ENCODE peak calls at places on chromosomes 11 and 22, in ten cellular contexts. K is heart right ventricle, Z is right atrium auricular region, I is IMR-90, O is psoas muscle, W is A549, C is ascending aorta, A is right lobe of liver, L is lower lobe of right lung, S is endothelial cell of umbilical vein. T is an unnamed sample.

GRCh38 chr11:57778318-57779037 is 16.9 kb downstream of the CTNND1 start:
- DNase-seq in A (peak), C (no peak), W (peak), Z (peak), I (peak), O (peak), L (peak), S (peak), K (peak), T (peak)

GRCh38 chr11:130849215-130849568 is 67.1 kb downstream of the SNX19 start:
- DNase-seq in W (no peak), Z (no peak), O (no peak), A (no peak), K (no peak), L (no peak), I (peak), S (no peak), C (no peak), T (no peak)

GRCh38 chr22:49195636-49196035 is 632.0 kb downstream of the BRD1 start:
- DNase-seq in A (no peak), O (no peak), I (no peak), L (no peak), C (no peak), S (no peak), K (no peak), W (no peak), Z (no peak), T (no peak)

GRCh38 chr22:50157976-50158375 is 12.6 kb upstream of the PANX2 start:
- DNase-seq in S (no peak), C (no peak), I (no peak), A (no peak), W (no peak), Z (no peak), O (no peak), L (peak), K (no peak), T (no peak)

GRCh38 chr22:47325249-47325648 is 562.8 kb downstream of the TBC1D22A start:
- DNase-seq in A (no peak), I (no peak), S (no peak), W (no peak), O (no peak), L (no peak), Z (peak), K (no peak), C (no peak), T (no peak)

GRCh38 chr11:120243221-120243620 is 3.3 kb downstream of the POU2F3 start:
- DNase-seq in Z (no peak), I (no peak), S (no peak), A (no peak), L (no peak), K (no peak), W (no peak), O (no peak), C (no peak), T (no peak)

GRCh38 chr11:102347526-102348331 is 715 bp downstream of the BIRC2 start:
- DNase-seq in A (no peak), O (no peak), W (peak), I (peak), S (peak), K (no peak), Z (no peak), L (no peak), C (no peak), T (no peak)

GRCh38 chr11:69355346-69355940 is 61.5 kb downstream of the MYEOV start:
- DNase-seq in L (peak), K (no peak), Z (peak), A (peak), C (no peak), W (no peak), I (no peak), O (no peak), S (no peak), T (no peak)

GRCh38 chr22:29623553-29624169 is 20.2 kb downstream of the NF2 start:
- DNase-seq in K (no peak), L (no peak), S (peak), W (no peak), C (no peak), Z (no peak), A (no peak), O (no peak), I (no peak), T (no peak)

GRCh38 chr11:60987577-60988277 is 16.2 kb downstream of the CD6 start:
- DNase-seq in K (no peak), C (no peak), L (no peak), I (no peak), Z (no peak), W (no peak), S (no peak), A (no peak), O (no peak), T (no peak)

GRCh38 chr11:70141490-70142014 is 61.5 kb upstream of the FADD start:
- DNase-seq in I (no peak), S (no peak), L (no peak), K (peak), A (no peak), O (no peak), W (no peak), Z (no peak), C (no peak), T (no peak)

GRCh38 chr11:47391077-47391583 is 12.8 kb upstream of the SPI1 start:
- DNase-seq in A (no peak), L (peak), Z (peak), O (no peak), K (no peak), W (no peak), S (no peak), I (no peak), C (no peak), T (no peak)

GRCh38 chr11:30635401-30635989 is 49.3 kb upstream of the MPPED2 start:
- DNase-seq in O (peak), Z (no peak), A (no peak), I (peak), K (peak), W (no peak), L (no peak), C (no peak), S (peak), T (no peak)

GRCh38 chr11:64342869-64343739 is 3.1 kb downstream of the CCDC88B start:
- DNase-seq in Z (no peak), O (peak), S (no peak), K (no peak), I (no peak), A (no peak), L (no peak), C (no peak), W (no peak), T (peak)

GRCh38 chr11:57792060-57792541 is 30.5 kb downstream of the CTNND1 start:
- DNase-seq in L (peak), S (peak), Z (peak), C (peak), O (peak), K (peak), I (peak), A (peak), W (no peak), T (no peak)

GRCh38 chr22:50314455-50315288 is 7.2 kb upstream of the PLXNB2 start:
- DNase-seq in W (no peak), I (no peak), S (no peak), Z (no peak), L (peak), K (no peak), O (no peak), A (peak), C (no peak), T (no peak)

GRCh38 chr11:46607516-46607915 is 9.5 kb downstream of the HARBI1 start:
- DNase-seq in A (no peak), O (no peak), Z (no peak), S (no peak), L (no peak), K (no peak), I (no peak), W (no peak), C (no peak), T (no peak)

GRCh38 chr11:109629734-109630133 is 207.7 kb downstream of the C11orf87 start:
- DNase-seq in L (no peak), A (no peak), C (no peak), W (no peak), I (no peak), K (no peak), O (no peak), S (no peak), Z (no peak), T (no peak)

GRCh38 chr11:120231963-120232362 is 8.0 kb upstream of the POU2F3 start:
- DNase-seq in W (no peak), I (no peak), C (no peak), O (peak), L (no peak), Z (no peak), A (no peak), S (no peak), K (no peak), T (no peak)

GRCh38 chr22:50216684-50217520 is 16.1 kb downstream of the SELENOO start:
- DNase-seq in S (no peak), A (peak), I (no peak), O (peak), C (no peak), W (no peak), Z (no peak), K (no peak), L (peak), T (no peak)

GRCh38 chr11:66328036-66328306 is 8.3 kb downstream of the RIN1 start:
- DNase-seq in K (no peak), A (no peak), I (no peak), S (no peak), Z (no peak), W (no peak), C (no peak), O (peak), L (no peak), T (no peak)

GRCh38 chr22:17910561-17911311 is 113.6 kb downstream of the MICAL3 start:
- DNase-seq in A (no peak), W (peak), Z (peak), K (peak), O (peak), L (no peak), I (peak), C (peak), S (peak), T (peak)

GRCh38 chr11:121656333-121657090 is 203.7 kb upstream of the SORL1-AS1 start:
- DNase-seq in O (no peak), C (no peak), Z (no peak), S (no peak), A (no peak), K (no peak), W (no peak), I (no peak), L (no peak), T (no peak)

GRCh38 chr11:114956565-114956964 is 278.2 kb downstream of the NXPE2 start:
- DNase-seq in Z (no peak), L (no peak), C (no peak), K (no peak), S (no peak), W (no peak), O (no peak), A (no peak), I (no peak), T (no peak)

GRCh38 chr11:114953039-114953438 is 274.7 kb downstream of the NXPE2 start:
- DNase-seq in W (peak), Z (no peak), L (no peak), C (no peak), O (no peak), S (no peak), K (no peak), A (no peak), I (no peak), T (no peak)
- TF ChIP-seq CTCF in W (no peak), Z (no peak), L (no peak), C (no peak), O (peak), S (no peak), K (peak), A (no peak), I (no peak), T (no peak)

GRCh38 chr22:37121887-37122591 is 12.5 kb upstream of the TMPRSS6 start:
- DNase-seq in K (no peak), C (peak), L (no peak), I (peak), A (no peak), S (peak), W (peak), O (no peak), Z (no peak), T (no peak)
- H3K27ac ChIP-seq in K (peak), C (no peak), L (no peak), I (no peak), A (no peak), S (no peak), W (no peak), O (no peak), Z (no peak), T (no peak)

DNA sequence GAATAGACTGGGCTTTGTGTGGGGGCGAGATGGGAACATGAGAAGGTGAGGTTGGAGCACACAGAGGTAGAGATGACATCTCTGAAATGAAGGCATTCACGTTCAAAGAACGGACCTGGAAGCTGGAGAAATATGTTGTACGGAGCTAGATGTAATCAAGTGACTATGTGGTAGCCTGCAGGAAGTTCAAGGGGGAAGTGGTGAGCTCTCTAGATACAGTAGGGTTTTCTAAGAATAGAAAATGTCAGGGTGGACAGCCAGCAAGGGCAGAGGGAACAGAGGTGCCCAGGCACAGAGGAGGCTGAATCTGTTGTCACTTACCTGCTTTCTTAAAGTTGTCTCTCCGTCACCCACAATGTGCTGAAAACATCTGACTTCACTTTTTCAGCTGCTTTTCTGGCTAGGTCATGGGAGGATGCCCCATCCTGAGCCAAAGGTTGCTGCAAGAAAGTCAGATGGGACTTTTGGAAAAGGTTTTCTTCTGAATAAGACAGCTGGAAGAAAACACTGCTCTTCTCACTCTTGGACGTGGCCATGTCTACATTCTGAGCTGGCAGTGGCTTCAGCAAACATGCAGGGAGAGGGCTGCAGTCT is 171.5 kb upstream of the B3GAT1 start:
- DNase-seq in C (no peak), L (no peak), W (no peak), K (peak), S (no peak), Z (peak), O (no peak), I (no peak), A (no peak), T (peak)
- H3K4me3 ChIP-seq in C (no peak), L (no peak), W (no peak), K (no peak), S (no peak), Z (no peak), O (no peak), I (no peak), A (no peak), T (no peak)

GRCh38 chr11:34417203-34417602 is 21.5 kb upstream of the CAT start:
- DNase-seq in A (no peak), L (no peak), C (no peak), W (no peak), K (no peak), O (no peak), I (no peak), S (no peak), Z (no peak), T (no peak)
- TF ChIP-seq CTCF in A (no peak), L (no peak), C (no peak), W (no peak), K (no peak), O (no peak), I (peak), S (no peak), Z (no peak), T (no peak)

GRCh38 chr11:105022998-105023397 is at the start of gene CASP5:
- DNase-seq in K (no peak), C (no peak), I (no peak), O (no peak), Z (no peak), L (no peak), S (no peak), W (no peak), A (no peak), T (no peak)
- H3K27ac ChIP-seq in K (peak), C (no peak), I (no peak), O (no peak), Z (no peak), L (peak), S (no peak), W (no peak), A (no peak), T (no peak)

T was measured in coronary artery.